ENCODE peak calls at places on chromosomes 4 and X, in seven cellular contexts. C is right lobe of liver, Q is A549, I is heart right ventricle, E is OCI-LY7, D is pancreas, M is lung. W is an unnamed sample. For H3K9me3, the result is how much of the 10 kb centered on the place peaks cover.

GRCh38 chrX:122868626-122869025 is 315.5 kb upstream of the GRIA3 start:
- DNase-seq in C (no peak), Q (no peak), I (no peak), E (no peak), D (no peak), M (no peak), W (no peak)

GRCh38 chrX:100615015-100615414 is 21.6 kb downstream of the TSPAN6 start:
- DNase-seq in C (no peak), Q (peak), I (no peak), E (no peak), D (no peak), M (no peak), W (no peak)

GRCh38 chr4:29423836-29424721 is 1296.1 kb upstream of the PCDH7 start:
- DNase-seq in C (no peak), Q (peak), I (no peak), E (no peak), D (no peak), M (no peak), W (no peak)

GRCh38 chrX:148865237-148865636 is 364.8 kb downstream of the AFF2 start:
- DNase-seq in C (no peak), Q (no peak), I (no peak), E (peak), D (no peak), M (no peak), W (no peak)

GRCh38 chr4:88569944-88570455 is 22.3 kb upstream of the HERC3 start:
- DNase-seq in C (no peak), Q (no peak), I (no peak), E (no peak), D (no peak), M (no peak), W (no peak)

GRCh38 chrX:136157187-136157586 is 9.9 kb downstream of the FHL1 start:
- DNase-seq in C (no peak), Q (no peak), I (no peak), E (peak), D (no peak), M (no peak), W (no peak)

GRCh38 chrX:41922694-41923171 is 621 bp downstream of the CASK start:
- DNase-seq in C (peak), Q (peak), I (peak), E (peak), D (peak), M (no peak), W (peak)

GRCh38 chr4:168633071-168633470 is 136.2 kb downstream of the PALLD start:
- DNase-seq in C (no peak), Q (no peak), I (no peak), E (no peak), D (no peak), M (no peak), W (no peak)

GRCh38 chr4:3300198-3300671 is 7.4 kb downstream of the RGS12 start:
- DNase-seq in C (peak), Q (no peak), I (no peak), E (no peak), D (no peak), M (no peak), W (no peak)

GRCh38 chrX:41045960-41046567 is 39.2 kb upstream of the USP9X start:
- DNase-seq in C (no peak), Q (peak), I (no peak), E (no peak), D (no peak), M (no peak), W (peak)

GRCh38 chrX:675896-676295 is 45.3 kb downstream of the SHOX start:
- DNase-seq in C (no peak), Q (no peak), I (no peak), E (no peak), D (no peak), M (no peak), W (no peak)
- H3K9me3 ChIP-seq in C (under half), Q (under half), I (under half), E (under half), D (under half), M (under half), W (under half)

DNA sequence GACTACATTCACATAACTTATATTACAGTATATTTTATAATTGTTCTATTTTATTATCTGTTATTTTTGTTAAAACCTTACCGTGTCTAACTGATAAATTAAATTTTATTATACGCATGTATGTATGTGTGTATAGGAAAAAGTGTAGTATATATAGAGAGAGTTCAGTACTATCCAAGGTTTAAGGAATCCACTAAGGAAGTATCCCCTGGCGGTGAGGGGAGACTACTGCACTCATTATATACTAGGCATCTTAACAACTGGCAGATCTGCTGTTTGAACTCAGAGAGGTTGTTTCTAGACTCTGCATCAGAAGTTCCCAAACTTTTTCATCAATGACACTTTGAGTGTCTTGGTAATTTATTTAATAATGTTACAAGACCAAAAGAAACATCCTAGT is 70.9 kb downstream of the NDST4 start:
- DNase-seq in C (no peak), Q (peak), I (no peak), E (peak), D (no peak), M (no peak), W (no peak)
- H3K9me3 ChIP-seq in C (under half), Q (under half), I (under half), E (under half), D (under half), M (under half), W (under half)

DNA sequence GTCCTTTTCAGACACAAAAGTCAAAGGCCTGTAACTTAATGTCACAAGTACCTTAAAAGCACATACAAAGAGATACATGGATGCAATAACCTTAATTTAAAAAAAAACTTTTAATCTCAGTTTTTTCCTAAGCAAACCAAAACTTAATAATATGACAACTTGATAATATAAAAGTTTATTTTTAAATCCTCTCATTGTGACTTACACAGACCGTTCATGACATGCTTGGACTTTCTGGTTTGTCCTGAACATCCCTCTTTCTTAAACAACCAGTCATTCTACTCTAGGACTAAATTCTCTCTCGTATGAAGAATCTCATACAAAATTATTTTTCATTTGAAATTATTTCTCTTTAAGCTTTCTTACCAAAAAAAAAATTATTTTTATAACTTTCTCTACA is 43.1 kb upstream of the CYP2U1 start:
- DNase-seq in C (no peak), Q (peak), I (no peak), E (peak), D (no peak), M (no peak), W (no peak)
- H3K9me3 ChIP-seq in C (under half), Q (under half), I (under half), E (under half), D (under half), M (under half), W (under half)

GRCh38 chrX:66676413-66676812 is 37.5 kb upstream of the EDA2R start:
- DNase-seq in C (no peak), Q (no peak), I (no peak), E (no peak), D (no peak), M (no peak), W (no peak)

GRCh38 chrX:66674506-66674905 is 35.6 kb upstream of the EDA2R start:
- DNase-seq in C (no peak), Q (no peak), I (no peak), E (no peak), D (no peak), M (no peak), W (no peak)

GRCh38 chrX:66677430-66677829 is 38.6 kb upstream of the EDA2R start:
- DNase-seq in C (no peak), Q (no peak), I (no peak), E (no peak), D (no peak), M (no peak), W (no peak)

GRCh38 chrX:66676990-66677389 is 38.1 kb upstream of the EDA2R start:
- DNase-seq in C (no peak), Q (no peak), I (no peak), E (no peak), D (no peak), M (no peak), W (no peak)

DNA sequence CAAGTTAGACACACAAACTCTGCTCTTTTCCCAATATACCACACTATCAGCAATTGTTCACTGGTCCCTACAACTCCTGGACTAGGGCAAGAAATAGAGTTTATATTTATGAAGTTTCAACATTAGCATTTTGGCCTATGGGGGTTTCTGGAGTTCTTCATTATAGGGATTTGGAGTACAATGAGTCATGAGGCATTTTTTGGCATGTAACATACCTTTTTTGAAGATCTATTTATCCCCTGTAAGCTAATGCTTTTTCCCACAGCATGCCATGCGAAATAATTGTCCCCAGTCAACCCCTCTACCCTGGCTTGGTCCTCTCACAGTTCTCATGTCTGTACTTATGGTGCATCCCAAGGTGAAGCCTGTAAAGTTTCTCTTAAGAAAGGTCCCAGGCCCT is 36.7 kb upstream of the EDA2R start:
- DNase-seq in C (no peak), Q (no peak), I (no peak), E (no peak), D (no peak), M (no peak), W (no peak)
- H3K9me3 ChIP-seq in C (under half), Q (under half), I (under half), E (under half), D (under half), M (under half), W (under half)

GRCh38 chr4:78737951-78738350 is 38.2 kb upstream of the BMP2K start:
- DNase-seq in C (no peak), Q (no peak), I (no peak), E (no peak), D (no peak), M (no peak), W (no peak)

GRCh38 chr4:78732332-78733104 is 43.6 kb upstream of the BMP2K start:
- DNase-seq in C (no peak), Q (no peak), I (no peak), E (no peak), D (no peak), M (no peak), W (no peak)

GRCh38 chr4:78737020-78737419 is 39.1 kb upstream of the BMP2K start:
- DNase-seq in C (no peak), Q (no peak), I (no peak), E (no peak), D (no peak), M (no peak), W (no peak)

GRCh38 chr4:78735697-78736096 is 40.5 kb upstream of the BMP2K start:
- DNase-seq in C (no peak), Q (no peak), I (no peak), E (no peak), D (no peak), M (no peak), W (no peak)

GRCh38 chr4:78734451-78735003 is 41.6 kb upstream of the BMP2K start:
- DNase-seq in C (no peak), Q (no peak), I (no peak), E (peak), D (no peak), M (no peak), W (no peak)
- H3K9me3 ChIP-seq in C (under half), Q (under half), I (under half), E (under half), D (under half), M (under half), W (under half)

DNA sequence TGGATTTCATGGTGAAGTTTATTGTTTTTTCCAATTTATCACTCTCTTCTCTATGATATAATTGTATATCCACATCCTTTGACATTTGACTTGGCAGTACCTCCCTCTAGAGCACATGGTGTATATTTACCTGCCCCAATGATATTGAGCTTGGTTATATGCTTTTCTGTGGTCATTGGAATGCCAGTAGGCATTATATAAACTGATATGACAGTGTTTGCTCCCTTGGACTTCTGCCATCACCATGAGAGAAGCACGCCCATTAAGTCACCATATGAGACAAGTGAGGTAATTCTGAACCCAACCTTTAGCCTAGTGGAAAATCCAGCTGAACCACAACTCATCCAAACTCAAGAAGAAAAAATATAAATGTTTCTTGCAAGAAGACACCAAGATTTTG is 2761.5 kb downstream of the ARAP2 start:
- DNase-seq in C (no peak), Q (no peak), I (no peak), E (no peak), D (no peak), M (no peak), W (no peak)
- H3K9me3 ChIP-seq in C (under half), Q (under half), I (under half), E (under half), D (under half), M (under half), W (under half)

GRCh38 chrX:53583571-53583970 is 102.9 kb downstream of the HUWE1 start:
- DNase-seq in C (no peak), Q (no peak), I (no peak), E (no peak), D (no peak), M (no peak), W (no peak)

GRCh38 chrX:53587795-53588194 is 98.7 kb downstream of the HUWE1 start:
- DNase-seq in C (no peak), Q (no peak), I (no peak), E (no peak), D (no peak), M (no peak), W (no peak)

GRCh38 chrX:53580742-53581504 is 105.6 kb downstream of the HUWE1 start:
- DNase-seq in C (no peak), Q (no peak), I (peak), E (no peak), D (no peak), M (no peak), W (no peak)

GRCh38 chrX:53584891-53585290 is 101.6 kb downstream of the HUWE1 start:
- DNase-seq in C (no peak), Q (no peak), I (no peak), E (no peak), D (no peak), M (no peak), W (no peak)
- H3K9me3 ChIP-seq in C (under half), Q (under half), I (under half), E (under half), D (under half), M (under half), W (under half)

DNA sequence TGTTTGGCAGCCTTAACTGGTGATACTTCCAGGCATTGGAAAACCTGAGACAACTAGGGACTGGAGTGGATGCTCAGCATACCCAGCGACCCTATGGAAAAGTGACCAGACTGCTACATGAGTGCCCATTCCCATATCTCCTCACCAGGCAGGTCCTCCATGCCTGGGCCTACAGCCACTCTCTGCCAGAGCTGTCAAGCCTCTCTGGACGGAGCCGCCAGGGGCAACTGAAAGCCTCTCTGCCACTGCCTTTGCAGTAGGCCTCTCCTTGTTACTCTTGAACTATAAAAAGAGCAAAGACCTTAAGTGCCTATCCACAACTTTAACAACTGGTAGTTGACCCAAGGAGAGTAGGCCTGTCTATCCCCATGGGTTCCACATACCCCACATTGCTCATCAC is 20.2 kb upstream of the FAAH2 start:
- DNase-seq in C (no peak), Q (no peak), I (no peak), E (no peak), D (no peak), M (no peak), W (no peak)
- H3K9me3 ChIP-seq in C (under half), Q (under half), I (under half), E (under half), D (under half), M (under half), W (under half)

W was measured in uterus.